ENCODE peak calls at places on chromosome 20, in four cellular contexts. A, W, D and H are unnamed samples.

GRCh38 chr20:50194831-50195523 is 4.3 kb downstream of the CEBPB start:
- DNase-seq in W (no peak), D (no peak), A (no peak), H (no peak)

GRCh38 chr20:32820000-32820697 is 395 bp downstream of the MAPRE1 start:
- DNase-seq in D (peak), W (no peak), A (no peak), H (peak)

GRCh38 chr20:61959301-61959700 is 106.4 kb downstream of the TAF4 start:
- DNase-seq in A (peak), D (no peak), W (no peak), H (no peak)

GRCh38 chr20:62638680-62639406 is 3.5 kb upstream of the SLCO4A1 start:
- DNase-seq in W (no peak), A (no peak), D (no peak), H (no peak)

GRCh38 chr20:16761305-16761829 is 13.2 kb downstream of the OTOR start:
- DNase-seq in D (peak), W (no peak), A (no peak), H (peak)

GRCh38 chr20:12207875-12208274 is 290.2 kb downstream of the BTBD3 start:
- DNase-seq in W (no peak), D (no peak), A (no peak), H (peak)

GRCh38 chr20:58155148-58155925 is 73.1 kb downstream of the ANKRD60 start:
- DNase-seq in W (no peak), D (no peak), A (no peak), H (no peak)

GRCh38 chr20:35611482-35611881 is 4.1 kb upstream of the SPAG4 start:
- DNase-seq in A (no peak), D (no peak), W (no peak), H (no peak)

GRCh38 chr20:2602046-2602735 is 50.2 kb upstream of the NOP56 start:
- DNase-seq in A (no peak), W (no peak), D (no peak), H (no peak)

GRCh38 chr20:49729780-49730179 is 16.1 kb upstream of the B4GALT5 start:
- DNase-seq in A (no peak), W (no peak), D (no peak), H (no peak)

GRCh38 chr20:63553933-63554290 is at the start of gene FNDC11:
- DNase-seq in A (no peak), W (no peak), D (no peak), H (no peak)

GRCh38 chr20:38200646-38201045 is 35.6 kb upstream of the TGM2 start:
- DNase-seq in D (no peak), W (no peak), A (no peak), H (no peak)

GRCh38 chr20:62025832-62026563 is 39.7 kb downstream of the TAF4 start:
- DNase-seq in A (peak), W (no peak), D (no peak), H (peak)

GRCh38 chr20:18388860-18389259 is 78.0 kb downstream of the DZANK1 start:
- DNase-seq in W (no peak), D (no peak), A (no peak), H (no peak)

GRCh38 chr20:39464238-39464637 is 502.1 kb downstream of the DHX35 start:
- DNase-seq in W (no peak), A (no peak), D (no peak), H (no peak)

GRCh38 chr20:37480915-37481314 is 40.1 kb upstream of the NNAT start:
- DNase-seq in D (no peak), A (no peak), W (no peak), H (no peak)

GRCh38 chr20:18767676-18768075 is 45.9 kb upstream of the SCP2D1 start:
- DNase-seq in D (no peak), A (no peak), W (no peak), H (no peak)

GRCh38 chr20:60063739-60064138 is 105.5 kb downstream of the CDH26 start:
- DNase-seq in W (no peak), A (no peak), D (no peak), H (no peak)

GRCh38 chr20:14197097-14197496 is 140.3 kb downstream of the FLRT3 start:
- DNase-seq in W (no peak), A (no peak), D (no peak), H (no peak)

GRCh38 chr20:10603971-10604864 is 69.6 kb downstream of the JAG1 start:
- DNase-seq in A (peak), W (no peak), D (no peak), H (peak)

GRCh38 chr20:50799176-50799889 is 4.5 kb downstream of the BCAS4 start:
- DNase-seq in A (no peak), D (no peak), W (no peak), H (no peak)

GRCh38 chr20:63775096-63775978 is 35.8 kb downstream of the SLC2A4RG start:
- DNase-seq in W (no peak), A (no peak), D (no peak), H (no peak)

GRCh38 chr20:6769953-6770831 is 2.7 kb downstream of the BMP2 start:
- DNase-seq in D (no peak), W (no peak), A (peak), H (no peak)

GRCh38 chr20:63192721-63193120 is 23.2 kb downstream of the YTHDF1 start:
- DNase-seq in D (no peak), W (no peak), A (no peak), H (no peak)